ENCODE peak calls at places on chromosome 21, in five cellular contexts. C, O, L, R and J are unnamed samples.

GRCh38 chr21:15423676-15424445 is 305.9 kb upstream of the USP25 start:
- DNase-seq in L (no peak), C (no peak), O (no peak), R (no peak), J (no peak)

GRCh38 chr21:29078884-29079765 is 5.7 kb upstream of the CCT8 start:
- DNase-seq in L (peak), C (no peak), R (no peak), O (no peak), J (no peak)

GRCh38 chr21:45474323-45474950 is 67.8 kb downstream of the SLC19A1 start:
- DNase-seq in O (no peak), C (no peak), R (no peak), L (no peak), J (no peak)

GRCh38 chr21:42113926-42114409 is 42.9 kb downstream of the UMODL1 start:
- DNase-seq in C (no peak), O (no peak), L (peak), R (no peak), J (no peak)

GRCh38 chr21:44793269-44794030 is 8.2 kb downstream of the UBE2G2 start:
- DNase-seq in O (peak), C (peak), L (peak), R (no peak), J (peak)

GRCh38 chr21:44013380-44014088 is 1.4 kb downstream of the TRAPPC10 start:
- DNase-seq in R (no peak), C (no peak), L (no peak), O (no peak), J (no peak)

GRCh38 chr21:41947596-41948403 is 6.0 kb downstream of the C2CD2 start:
- DNase-seq in C (no peak), L (peak), O (no peak), R (peak), J (no peak)

GRCh38 chr21:35575280-35575915 is 484.9 kb downstream of the SETD4 start:
- DNase-seq in L (peak), R (no peak), C (no peak), O (no peak), J (no peak)

GRCh38 chr21:21200939-21201610 is 202.9 kb downstream of the NCAM2 start:
- DNase-seq in L (peak), C (no peak), O (no peak), R (no peak), J (no peak)

GRCh38 chr21:32425628-32426027 is 13.1 kb downstream of the EVA1C start:
- DNase-seq in C (no peak), O (no peak), R (no peak), L (no peak), J (no peak)

GRCh38 chr21:28447453-28447852 is 545.2 kb downstream of the LTN1 start:
- DNase-seq in O (no peak), C (no peak), R (no peak), L (no peak), J (no peak)

GRCh38 chr21:42025392-42026071 is 15.4 kb upstream of the ZBTB21 start:
- DNase-seq in O (no peak), L (peak), C (no peak), R (no peak), J (no peak)

GRCh38 chr21:39263372-39263771 is 50.1 kb downstream of the BRWD1 start:
- DNase-seq in C (no peak), O (no peak), R (no peak), L (peak), J (no peak)